ENCODE peak calls at places on chromosomes 3 and 15, in five cellular contexts. L is CD14-positive monocyte, R is AG10803, W is ovary, U is cardiac fibroblast. P is an unnamed sample.

GRCh38 chr15:92803536-92803851 is 96.6 kb upstream of the CHD2 start:
- DNase-seq in W (no peak), U (no peak), L (no peak), R (no peak), P (no peak)

GRCh38 chr3:150746791-150747590 is 16.0 kb downstream of the SIAH2 start:
- DNase-seq in L (no peak), R (no peak), W (no peak), U (peak; percentile 46), P (no peak)

GRCh38 chr3:112889357-112889756 is 42.7 kb upstream of the CD200R1L start:
- DNase-seq in W (no peak), R (no peak), U (no peak), L (no peak), P (no peak)

GRCh38 chr3:46558184-46559029 is 7.7 kb downstream of the LRRC2 start:
- DNase-seq in L (peak; percentile 90), R (peak; percentile 91), W (peak; percentile 84), U (peak; percentile 97), P (peak; percentile 91)

GRCh38 chr3:126005951-126006350 is 37.0 kb downstream of the ROPN1B start:
- DNase-seq in W (no peak), R (peak; percentile 61), U (peak; percentile 69), L (no peak), P (peak; percentile 59)

GRCh38 chr3:47022540-47023161 is 43.2 kb downstream of the NBEAL2 start:
- DNase-seq in R (no peak), W (no peak), U (no peak), L (no peak), P (peak; percentile 13)

GRCh38 chr15:38084289-38084688 is 149.8 kb downstream of the TMCO5A start:
- DNase-seq in W (no peak), R (no peak), L (peak; percentile 48), U (peak; percentile 63), P (peak; percentile 34)

GRCh38 chr15:99996667-99997066 is 263.4 kb upstream of the LYSMD4 start:
- DNase-seq in W (no peak), R (no peak), U (no peak), L (no peak), P (no peak)

GRCh38 chr3:15387171-15387581 is 40.2 kb downstream of the METTL6 start:
- DNase-seq in L (no peak), U (peak; percentile 10), R (peak; percentile 11), W (no peak), P (peak; percentile 25)

GRCh38 chr3:11604139-11604895 is 39.4 kb downstream of the VGLL4 start:
- DNase-seq in R (peak; percentile 70), W (peak; percentile 51), U (peak; percentile 92), L (no peak), P (no peak)

GRCh38 chr3:127747751-127748521 is 74.4 kb downstream of the MGLL start:
- DNase-seq in U (peak; percentile 98), W (peak; percentile 38), R (peak; percentile 88), L (no peak), P (no peak)
- TF ChIP-seq CTCF in U (peak; percentile 10), W (no peak), R (peak; percentile 39), L (no peak), P (peak; percentile 21)

GRCh38 chr15:77797270-77797669 is 164.6 kb upstream of the LINGO1 start:
- DNase-seq in R (no peak), U (no peak), W (no peak), L (no peak), P (no peak)

GRCh38 chr15:77795446-77795845 is 162.7 kb upstream of the LINGO1 start:
- DNase-seq in W (no peak), L (no peak), R (no peak), U (no peak), P (peak; percentile 59)

GRCh38 chr15:77798151-77798550 is 165.4 kb upstream of the LINGO1 start:
- DNase-seq in L (no peak), R (no peak), W (no peak), U (no peak), P (no peak)

GRCh38 chr15:77798847-77799246 is 166.1 kb upstream of the LINGO1 start:
- DNase-seq in W (no peak), R (no peak), U (no peak), L (no peak), P (no peak)

GRCh38 chr15:77796046-77796729 is 163.5 kb upstream of the LINGO1 start:
- DNase-seq in R (no peak), L (no peak), W (no peak), U (no peak), P (no peak)
- TF ChIP-seq CTCF in R (no peak), L (no peak), W (no peak), U (no peak), P (no peak)

DNA sequence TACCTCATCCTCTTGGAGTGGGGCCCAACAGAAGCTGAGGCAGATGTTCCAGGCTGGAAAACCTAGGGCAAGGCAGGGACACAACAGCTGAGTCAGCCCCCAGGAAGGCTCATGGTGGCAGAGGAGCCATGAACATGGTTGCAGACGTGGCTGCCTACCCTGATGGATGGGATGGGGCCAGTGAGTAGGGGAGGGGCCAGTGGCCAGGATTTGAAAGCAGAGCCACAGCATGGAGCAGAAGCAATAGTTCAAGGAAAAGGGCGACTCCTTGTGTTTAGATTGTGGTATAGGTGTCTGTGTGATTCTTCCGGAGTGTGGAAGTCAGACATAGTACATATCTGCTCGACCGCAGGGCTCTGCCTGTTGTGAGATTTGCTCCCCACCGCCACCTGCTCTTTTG is 24.2 kb downstream of the PXYLP1 start:
- DNase-seq in W (no peak), U (peak; percentile 43), R (peak; percentile 41), L (no peak), P (peak; percentile 29)
- TF ChIP-seq CTCF in W (no peak), U (peak; percentile 23), R (peak; percentile 44), L (peak; percentile 10), P (peak; percentile 36)

DNA sequence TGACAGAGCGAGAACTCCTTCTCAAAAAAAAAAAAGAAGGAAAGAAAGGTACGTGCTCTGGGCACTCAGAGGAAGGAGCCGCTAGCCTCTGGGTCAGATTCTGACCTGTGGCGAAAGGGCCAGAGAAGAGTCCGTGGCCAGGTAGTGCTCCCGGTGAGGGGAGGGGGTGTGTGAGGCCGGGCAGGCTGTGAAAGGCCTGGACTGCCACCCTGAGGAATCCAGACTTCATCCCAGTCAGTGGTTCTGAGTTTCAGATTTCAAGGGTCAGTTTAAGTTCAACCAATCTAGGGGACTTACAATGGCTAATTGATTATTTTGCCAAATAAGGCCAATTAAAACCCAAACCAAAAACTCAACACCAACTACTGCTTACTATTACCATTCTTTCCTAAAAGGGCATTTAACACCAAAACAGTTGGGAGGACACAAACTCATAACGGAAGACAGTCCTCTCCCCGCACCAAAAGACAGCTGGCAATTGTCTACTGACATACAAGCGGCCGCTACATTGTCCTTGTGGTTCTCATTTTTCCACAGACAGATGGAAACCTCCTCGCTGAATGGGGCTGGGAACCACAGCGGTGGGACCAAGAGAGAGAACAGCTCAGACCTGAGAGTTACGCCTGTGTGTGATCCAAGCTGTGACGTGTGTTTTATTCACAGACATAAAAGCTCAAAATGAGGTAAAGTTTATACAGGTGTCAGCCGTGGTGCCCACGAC is 30.5 kb downstream of the TMEM44 start:
- DNase-seq in R (no peak), W (no peak), U (no peak), L (no peak), P (peak; percentile 69)
- TF ChIP-seq CTCF in R (no peak), W (no peak), U (no peak), L (no peak), P (peak; percentile 8)

P was measured in cardiac muscle cell.